ENCODE peak calls at places on chromosomes 16 and 17, in nine cellular contexts. B, V, O, R, I, W, T, L and S are unnamed samples.

GRCh38 chr16:89811321-89811720 is 5.1 kb downstream of the FANCA start:
- DNase-seq in R (no peak), V (no peak), I (no peak), T (no peak), L (no peak), W (no peak), O (no peak), B (no peak), S (no peak)

GRCh38 chr17:81387235-81388060 is 7.8 kb upstream of the BAHCC1 start:
- DNase-seq in W (no peak), T (peak; percentile 75), V (peak; percentile 22), I (peak; percentile 78), L (peak; percentile 60), O (peak; percentile 89), B (peak; percentile 3), R (no peak), S (no peak)

GRCh38 chr17:82367724-82368524 is 3.6 kb upstream of the UTS2R start:
- DNase-seq in O (no peak), T (peak; percentile 64), B (no peak), W (no peak), V (no peak), I (no peak), R (peak; percentile 71), L (no peak), S (no peak)

GRCh38 chr17:7610641-7611040 is 4.1 kb downstream of the FXR2 start:
- DNase-seq in R (no peak), V (no peak), W (no peak), T (no peak), L (no peak), I (no peak), B (no peak), O (no peak), S (no peak)

GRCh38 chr17:17343896-17344506 is 40.8 kb downstream of the NT5M start:
- DNase-seq in V (no peak), T (no peak), W (no peak), O (no peak), B (no peak), L (no peak), I (no peak), R (no peak), S (no peak)

GRCh38 chr16:55662641-55663040 is 6.9 kb downstream of the SLC6A2 start:
- DNase-seq in W (no peak), R (no peak), I (no peak), B (no peak), O (no peak), V (no peak), L (no peak), T (no peak), S (no peak)

GRCh38 chr16:80040814-80041213 is 440.3 kb upstream of the MAF start:
- DNase-seq in L (no peak), R (no peak), O (no peak), B (no peak), T (no peak), I (no peak), W (no peak), V (no peak), S (no peak)

GRCh38 chr17:73697872-73698271 is 53.6 kb upstream of the SDK2 start:
- DNase-seq in T (no peak), B (peak; percentile 53), O (no peak), L (no peak), W (no peak), I (peak; percentile 65), V (no peak), R (no peak), S (no peak)

GRCh38 chr17:68033636-68034451 is 1.7 kb upstream of the KPNA2 start:
- DNase-seq in I (no peak), B (no peak), L (peak; percentile 57), T (peak; percentile 51), R (no peak), V (no peak), O (no peak), W (no peak), S (no peak)

GRCh38 chr16:11398851-11399250 is 53.6 kb downstream of the RMI2 start:
- DNase-seq in B (no peak), L (no peak), W (no peak), O (no peak), I (no peak), T (no peak), V (no peak), R (no peak), S (no peak)

GRCh38 chr16:29824589-29825144 is 4.4 kb downstream of the MVP start:
- DNase-seq in B (no peak), V (no peak), O (no peak), L (peak; percentile 55), T (no peak), I (no peak), W (no peak), R (no peak), S (no peak)

GRCh38 chr17:2076461-2076984 is 21.6 kb downstream of the HIC1 start:
- DNase-seq in R (no peak), O (no peak), W (no peak), B (peak; percentile 68), V (no peak), L (no peak), T (peak; percentile 86), I (no peak), S (no peak)

GRCh38 chr17:81277421-81277820 is 17.7 kb downstream of the SLC38A10 start:
- DNase-seq in I (peak; percentile 63), L (no peak), R (no peak), O (no peak), T (peak; percentile 99), B (peak; percentile 56), V (no peak), W (no peak), S (peak; percentile 90)

GRCh38 chr17:66369830-66370229 is 67.4 kb downstream of the PRKCA start:
- DNase-seq in T (no peak), W (no peak), O (no peak), I (no peak), L (no peak), B (no peak), V (no peak), R (no peak), S (no peak)